ENCODE peak calls at places on chromosomes 12 and 14, in eight cellular contexts. C is GM19239; R is Peyer's patch; L is stimulated activated CD4-positive, alpha-beta T cell treated with anti-CD3 and anti-CD28 coated beads, TNF-alpha, amount 100 ng/mL, for 24 hours; G is NCI-H446 treated with DMSO at 0.1 percent for 48 hours; D is GM13976; I is activated T-cell treated with anti-CD3 and anti-CD28 coated beads for 48 hours; U is progenitor cell of endocrine pancreas. Z is an unnamed sample.
A peak's percentile ranks its signal among the peaks of the same experiment; 100 is the strongest.

GRCh38 chr14:106737025-106737424 is 1210.6 kb downstream of the TMEM121 start:
- DNase-seq in C (no peak), R (no peak), L (no peak), G (no peak), D (no peak), I (no peak), U (no peak), Z (no peak)

GRCh38 chr12:94676011-94676709 is 25.8 kb upstream of the TMCC3 start:
- DNase-seq in C (peak; percentile 16), R (peak; percentile 75), L (no peak), G (no peak), D (peak; percentile 73), I (no peak), U (no peak), Z (no peak)

GRCh38 chr12:106669216-106669615 is 86.4 kb downstream of the RFX4 start:
- DNase-seq in C (no peak), R (no peak), L (no peak), G (no peak), D (no peak), I (no peak), U (no peak), Z (no peak)

GRCh38 chr12:3381059-3382047 is 109.7 kb upstream of the PRMT8 start:
- DNase-seq in C (no peak), R (no peak), L (no peak), G (no peak), D (no peak), I (no peak), U (no peak), Z (no peak)

GRCh38 chr12:128753438-128753837 is 70.3 kb downstream of the SLC15A4 start:
- DNase-seq in C (no peak), R (no peak), L (no peak), G (no peak), D (no peak), I (no peak), U (no peak), Z (no peak)

GRCh38 chr14:73745571-73746539 is 31.7 kb upstream of the PNMA1 start:
- DNase-seq in C (no peak), R (no peak), L (no peak), G (no peak), D (no peak), I (no peak), U (no peak), Z (no peak)

GRCh38 chr14:23483216-23483854 is 13.8 kb downstream of the NGDN start:
- DNase-seq in C (no peak), R (no peak), L (no peak), G (peak; percentile 51), D (peak; percentile 47), I (no peak), U (peak; percentile 12), Z (no peak)

GRCh38 chr14:76769636-76770292 is 8.5 kb downstream of the VASH1 start:
- DNase-seq in C (no peak), R (peak; percentile 37), L (no peak), G (no peak), D (no peak), I (no peak), U (no peak), Z (no peak)

GRCh38 chr12:106434521-106434920 is 77.0 kb downstream of the POLR3B start:
- DNase-seq in C (no peak), R (no peak), L (no peak), G (no peak), D (no peak), I (no peak), U (no peak), Z (no peak)

GRCh38 chr14:56002316-56002715 is 115.9 kb upstream of the PELI2 start:
- DNase-seq in C (no peak), R (no peak), L (no peak), G (no peak), D (no peak), I (no peak), U (no peak), Z (no peak)

GRCh38 chr12:87185367-87185766 is 843.8 kb downstream of the C12orf50 start:
- DNase-seq in C (no peak), R (no peak), L (no peak), G (no peak), D (no peak), I (no peak), U (no peak), Z (no peak)

GRCh38 chr12:94049718-94050117 is 98.7 kb upstream of the PLXNC1 start:
- DNase-seq in C (no peak), R (peak; percentile 49), L (no peak), G (no peak), D (no peak), I (no peak), U (no peak), Z (no peak)

GRCh38 chr14:89906000-89906399 is 48.5 kb downstream of the EFCAB11 start:
- DNase-seq in C (no peak), R (no peak), L (no peak), G (no peak), D (no peak), I (no peak), U (no peak), Z (no peak)

GRCh38 chr14:104472536-104473243 is 106.9 kb upstream of the C14orf180 start:
- DNase-seq in C (no peak), R (no peak), L (no peak), G (no peak), D (no peak), I (no peak), U (no peak), Z (no peak)

GRCh38 chr12:12387521-12387920 is 30.6 kb downstream of the BORCS5 start:
- DNase-seq in C (no peak), R (no peak), L (no peak), G (peak; percentile 69), D (no peak), I (no peak), U (no peak), Z (no peak)

GRCh38 chr14:23146980-23147379 is 27.9 kb upstream of the CEBPE start:
- DNase-seq in C (no peak), R (no peak), L (no peak), G (no peak), D (no peak), I (no peak), U (no peak), Z (no peak)

GRCh38 chr12:111220363-111220762 is 148.5 kb downstream of the PHETA1 start:
- DNase-seq in C (no peak), R (no peak), L (no peak), G (no peak), D (no peak), I (no peak), U (no peak), Z (no peak)

Z was measured in effector memory CD4-positive, alpha-beta T cell.